ENCODE peak calls at places on chromosomes 7 and 10, in six cellular contexts. K is IMR-90, T is adrenal gland, E is A673, D is left ventricle myocardium inferior, F is cardiac muscle cell. A is an unnamed sample.

GRCh38 chr7:71752171-71752935 is 620.4 kb downstream of the GALNT17 start:
- DNase-seq in K (no peak), T (peak), E (peak), D (peak), F (peak), A (no peak)

GRCh38 chr10:44064317-44064716 is 320.6 kb downstream of the CXCL12 start:
- DNase-seq in K (no peak), T (no peak), E (no peak), D (no peak), F (no peak), A (no peak)

GRCh38 chr10:29519670-29520069 is 115.1 kb downstream of the SVIL start:
- DNase-seq in K (no peak), T (no peak), E (no peak), D (no peak), F (no peak), A (no peak)

GRCh38 chr10:132307823-132308587 is at the start of gene STK32C:
- DNase-seq in K (peak), T (peak), E (peak), D (peak), F (peak), A (peak)

GRCh38 chr7:32809871-32810270 is 81.7 kb downstream of the KBTBD2 start:
- DNase-seq in K (no peak), T (no peak), E (no peak), D (no peak), F (no peak), A (no peak)

GRCh38 chr10:34814228-34815173 is 595 bp downstream of the PARD3 start:
- DNase-seq in K (peak), T (peak), E (peak), D (peak), F (peak), A (no peak)

GRCh38 chr7:44220046-44220720 is 19.4 kb downstream of the YKT6 start:
- DNase-seq in K (no peak), T (no peak), E (no peak), D (peak), F (no peak), A (no peak)

GRCh38 chr7:95295399-95295798 is 28.9 kb downstream of the PON1 start:
- DNase-seq in K (no peak), T (no peak), E (no peak), D (no peak), F (no peak), A (peak)

GRCh38 chr10:34049887-34050286 is 715.4 kb upstream of the NRP1 start:
- DNase-seq in K (peak), T (no peak), E (peak), D (no peak), F (no peak), A (no peak)

GRCh38 chr10:12847361-12847975 is 154.0 kb downstream of the CCDC3 start:
- DNase-seq in K (no peak), T (peak), E (peak), D (no peak), F (peak), A (no peak)

GRCh38 chr7:102279537-102280400 is 6.9 kb upstream of the SH2B2 start:
- DNase-seq in K (peak), T (peak), E (peak), D (peak), F (peak), A (no peak)

GRCh38 chr7:134527979-134528371 is 608 bp downstream of the AKR1B10 start:
- DNase-seq in K (peak), T (peak), E (peak), D (no peak), F (peak), A (no peak)

GRCh38 chr7:25727446-25727845 is 424.6 kb upstream of the NFE2L3 start:
- DNase-seq in K (no peak), T (no peak), E (no peak), D (no peak), F (no peak), A (no peak)

GRCh38 chr10:13877154-13877909 is 290.6 kb downstream of the PRPF18 start:
- DNase-seq in K (peak), T (no peak), E (no peak), D (peak), F (no peak), A (peak)

GRCh38 chr7:81637527-81637926 is 132.3 kb downstream of the HGF start:
- DNase-seq in K (no peak), T (no peak), E (peak), D (no peak), F (no peak), A (no peak)

GRCh38 chr7:2266911-2267310 is 24.9 kb downstream of the NUDT1 start:
- DNase-seq in K (peak), T (no peak), E (no peak), D (no peak), F (no peak), A (no peak)

GRCh38 chr7:102453319-102453718 is 11.3 kb downstream of the ALKBH4 start:
- DNase-seq in K (no peak), T (peak), E (no peak), D (no peak), F (no peak), A (no peak)

GRCh38 chr10:69087600-69088470 is at the start of gene SRGN:
- DNase-seq in K (peak), T (peak), E (no peak), D (peak), F (no peak), A (no peak)

GRCh38 chr7:27145167-27145883 is 1.8 kb upstream of the HOXA5 start:
- DNase-seq in K (no peak), T (no peak), E (no peak), D (no peak), F (no peak), A (no peak)

GRCh38 chr10:5589071-5589962 is 64.6 kb downstream of the CALML3 start:
- DNase-seq in K (no peak), T (no peak), E (no peak), D (no peak), F (no peak), A (no peak)

GRCh38 chr7:141013345-141013715 is 1.4 kb downstream of the MRPS33 start:
- DNase-seq in K (no peak), T (no peak), E (no peak), D (no peak), F (no peak), A (no peak)

GRCh38 chr7:55019691-55020480 is 1.1 kb downstream of the EGFR start:
- DNase-seq in K (no peak), T (peak), E (no peak), D (peak), F (peak), A (no peak)

GRCh38 chr10:77351386-77351785 is 286.2 kb downstream of the KCNMA1 start:
- DNase-seq in K (peak), T (peak), E (no peak), D (no peak), F (peak), A (no peak)

GRCh38 chr7:142626420-142627035 is 122.7 kb upstream of the PRSS1 start:
- DNase-seq in K (peak), T (peak), E (peak), D (no peak), F (peak), A (no peak)

GRCh38 chr10:132920101-132920925 is 22.1 kb downstream of the CFAP46 start:
- DNase-seq in K (no peak), T (no peak), E (no peak), D (no peak), F (no peak), A (no peak)

GRCh38 chr10:90125966-90126600 is 424.7 kb downstream of the KIF20B start:
- DNase-seq in K (no peak), T (peak), E (no peak), D (no peak), F (no peak), A (no peak)

GRCh38 chr10:119165171-119166110 is at the start of gene SFXN4:
- DNase-seq in K (peak), T (peak), E (peak), D (peak), F (peak), A (peak)

GRCh38 chr10:131095109-131095580 is 216.4 kb downstream of the TCERG1L start:
- DNase-seq in K (no peak), T (no peak), E (no peak), D (no peak), F (no peak), A (no peak)

GRCh38 chr10:29804025-29804852 is 169.5 kb upstream of the SVIL start:
- DNase-seq in K (peak), T (peak), E (peak), D (no peak), F (no peak), A (no peak)

GRCh38 chr10:17431871-17432311 is 22.5 kb downstream of the ST8SIA6 start:
- DNase-seq in K (peak), T (no peak), E (no peak), D (no peak), F (no peak), A (no peak)

GRCh38 chr7:116025098-116025809 is 5.3 kb downstream of the TFEC start:
- DNase-seq in K (peak), T (no peak), E (no peak), D (no peak), F (no peak), A (peak)

GRCh38 chr7:95636140-95636539 is 39.8 kb upstream of the PDK4 start:
- DNase-seq in K (no peak), T (no peak), E (no peak), D (no peak), F (no peak), A (no peak)

GRCh38 chr7:24812313-24812945 is 55.2 kb upstream of the GSDME start:
- DNase-seq in K (peak), T (peak), E (peak), D (peak), F (peak), A (peak)

GRCh38 chr10:130968511-130968910 is 343.0 kb downstream of the TCERG1L start:
- DNase-seq in K (no peak), T (no peak), E (no peak), D (no peak), F (no peak), A (no peak)

GRCh38 chr10:42113158-42113450 is 525.3 kb downstream of the ZNF33B start:
- DNase-seq in K (no peak), T (no peak), E (no peak), D (no peak), F (no peak), A (no peak)

GRCh38 chr10:5945203-5945534 is 32.2 kb downstream of the IL15RA start:
- DNase-seq in K (no peak), T (no peak), E (no peak), D (no peak), F (no peak), A (no peak)

GRCh38 chr7:91319326-91319725 is 55.1 kb downstream of the FZD1 start:
- DNase-seq in K (no peak), T (no peak), E (no peak), D (no peak), F (no peak), A (no peak)

GRCh38 chr10:113739031-113739430 is 12.5 kb upstream of the PLEKHS1 start:
- DNase-seq in K (no peak), T (no peak), E (no peak), D (no peak), F (no peak), A (no peak)

GRCh38 chr10:113733635-113734034 is 17.8 kb upstream of the PLEKHS1 start:
- DNase-seq in K (no peak), T (no peak), E (no peak), D (no peak), F (no peak), A (no peak)

GRCh38 chr10:113736576-113736975 is 14.9 kb upstream of the PLEKHS1 start:
- DNase-seq in K (no peak), T (no peak), E (no peak), D (no peak), F (no peak), A (no peak)

GRCh38 chr10:113732966-113733365 is 18.5 kb upstream of the PLEKHS1 start:
- DNase-seq in K (no peak), T (no peak), E (no peak), D (no peak), F (no peak), A (no peak)

GRCh38 chr10:113735913-113736312 is 15.6 kb upstream of the PLEKHS1 start:
- DNase-seq in K (no peak), T (no peak), E (peak), D (no peak), F (no peak), A (peak)
- TF ChIP-seq CTCF in K (no peak), T (no peak), E (peak), D (no peak), F (no peak), A (peak)

DNA sequence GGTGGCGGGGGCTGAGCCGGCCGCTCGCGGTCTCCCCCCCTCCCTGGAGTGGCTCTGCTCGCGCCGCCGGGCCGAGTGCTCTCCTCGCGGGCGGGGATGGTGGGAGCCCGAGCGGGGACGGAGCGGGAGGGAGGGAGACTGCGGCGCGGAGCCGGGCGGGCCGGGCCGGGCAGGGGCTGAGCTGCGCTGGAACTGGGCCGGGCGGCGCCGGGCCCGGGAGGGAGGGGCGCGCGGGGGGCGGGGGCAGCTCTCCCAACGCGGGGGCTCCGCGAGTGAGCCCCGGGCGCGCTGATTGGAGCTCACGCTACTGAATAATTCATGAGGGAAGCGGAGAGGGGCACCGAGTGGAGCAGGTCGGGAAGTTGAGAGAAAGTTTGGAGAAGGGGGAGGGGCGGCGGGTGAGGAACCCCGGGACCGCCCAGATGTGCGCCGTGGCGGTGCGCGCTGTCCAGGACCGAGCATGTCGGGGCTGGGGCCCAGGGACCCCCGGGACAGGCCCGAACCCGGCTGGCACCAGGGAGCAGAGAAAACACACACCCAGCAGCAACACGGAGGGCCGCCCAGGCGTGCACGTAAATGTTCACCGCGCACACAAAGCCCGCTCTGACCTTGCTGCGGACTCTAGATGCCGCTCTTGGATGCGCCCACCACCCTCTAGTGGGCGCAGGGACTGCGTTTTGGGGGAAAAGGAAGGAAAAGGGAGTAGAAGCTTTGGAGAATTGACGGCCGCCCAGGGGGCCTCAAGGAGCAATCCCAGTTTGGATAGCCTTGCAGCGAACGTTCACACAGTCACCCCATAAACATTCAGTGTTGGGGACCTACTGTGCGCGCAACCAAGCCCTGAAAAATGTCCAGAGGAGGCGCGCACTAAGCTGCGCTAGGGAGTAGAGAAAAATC is at the start of gene EPHB4:
- DNase-seq in K (peak), T (peak), E (peak), D (peak), F (peak), A (no peak)
- TF ChIP-seq CTCF in K (peak), T (no peak), E (peak), D (peak), F (peak), A (peak)

GRCh38 chr7:130445008-130445407 is 4.2 kb upstream of the CEP41 start:
- DNase-seq in K (no peak), T (no peak), E (no peak), D (no peak), F (no peak), A (no peak)
- TF ChIP-seq CTCF in K (no peak), T (no peak), E (peak), D (no peak), F (no peak), A (no peak)

GRCh38 chr7:105354383-105354782 is 34.3 kb downstream of the SRPK2 start:
- DNase-seq in K (no peak), T (no peak), E (no peak), D (no peak), F (no peak), A (no peak)
- TF ChIP-seq CTCF in K (no peak), T (no peak), E (no peak), D (no peak), F (no peak), A (no peak)

GRCh38 chr10:97868134-97868685 is 18.6 kb downstream of the GOLGA7B start:
- DNase-seq in K (no peak), T (no peak), E (no peak), D (no peak), F (no peak), A (no peak)

GRCh38 chr10:97865488-97865887 is 15.8 kb downstream of the GOLGA7B start:
- DNase-seq in K (no peak), T (no peak), E (no peak), D (no peak), F (no peak), A (no peak)

GRCh38 chr10:97866524-97867219 is 17.0 kb downstream of the GOLGA7B start:
- DNase-seq in K (no peak), T (no peak), E (no peak), D (no peak), F (no peak), A (no peak)

GRCh38 chr10:97869091-97870042 is 19.7 kb downstream of the GOLGA7B start:
- DNase-seq in K (peak), T (peak), E (peak), D (peak), F (peak), A (peak)

GRCh38 chr10:97867220-97867800 is 17.7 kb downstream of the GOLGA7B start:
- DNase-seq in K (no peak), T (no peak), E (no peak), D (no peak), F (no peak), A (no peak)
- TF ChIP-seq CTCF in K (no peak), T (no peak), E (no peak), D (no peak), F (no peak), A (no peak)

DNA sequence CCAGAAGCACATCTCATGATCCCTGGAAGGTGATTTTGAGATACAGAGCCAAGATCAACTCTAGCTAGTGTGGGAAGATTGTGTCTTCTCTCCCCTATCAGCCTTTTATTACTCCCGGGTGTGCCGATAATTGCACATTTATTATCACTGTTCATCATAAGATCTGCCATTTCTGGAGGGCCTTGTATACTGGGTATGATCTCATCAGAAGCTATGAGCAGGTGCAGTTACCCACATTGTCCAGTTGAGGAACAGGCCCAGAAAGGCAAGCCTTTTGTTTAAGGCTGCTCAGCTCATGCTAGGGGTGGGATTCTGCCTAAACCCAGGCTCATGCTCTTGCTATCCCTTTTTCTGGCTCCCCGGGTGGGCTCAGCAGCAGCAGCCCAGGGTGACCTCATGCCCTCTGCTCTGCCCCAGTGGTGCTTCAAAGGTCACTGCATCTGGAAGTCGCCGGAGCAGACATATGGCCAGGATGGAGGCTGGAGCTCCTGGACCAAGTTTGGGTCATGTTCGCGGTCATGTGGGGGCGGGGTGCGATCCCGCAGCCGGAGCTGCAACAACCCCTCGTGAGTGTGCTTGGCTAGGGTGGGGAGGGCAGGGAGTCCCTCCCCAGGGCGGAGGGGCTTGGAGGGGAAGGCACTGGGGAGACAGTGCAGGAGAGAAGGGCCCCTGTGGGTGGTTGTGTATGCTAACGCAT is 46.6 kb downstream of the TBATA start:
- DNase-seq in K (no peak), T (no peak), E (no peak), D (peak), F (no peak), A (no peak)
- TF ChIP-seq CTCF in K (no peak), T (no peak), E (no peak), D (no peak), F (no peak), A (no peak)